ENCODE peak calls at places on chromosomes 12 and 14, in five cellular contexts. A is stomach; L is BJ; X is PC-9; Y is activated naive CD4-positive, alpha-beta T cell. R is an unnamed sample.
A peak's percentile ranks its signal among the peaks of the same experiment; 100 is the strongest.

GRCh38 chr12:6949063-6949594 is 2.0 kb upstream of the PTPN6 start:
- DNase-seq in A (no peak), L (no peak), Y (no peak), X (no peak), R (no peak)

GRCh38 chr12:28974890-28975289 is 174.2 kb upstream of the FAR2 start:
- DNase-seq in A (no peak), Y (no peak), X (no peak), L (no peak), R (no peak)

GRCh38 chr12:122422769-122423257 is 344 bp upstream of the CLIP1 start:
- DNase-seq in Y (no peak), X (peak; percentile 69), L (no peak), A (no peak), R (peak; percentile 38)

GRCh38 chr12:75479963-75480461 is 543 bp upstream of the GLIPR1 start:
- DNase-seq in Y (no peak), L (peak; percentile 76), A (no peak), X (no peak), R (no peak)

GRCh38 chr12:108063192-108063591 is 65.9 kb upstream of the WSCD2 start:
- DNase-seq in L (no peak), A (no peak), Y (no peak), X (no peak), R (no peak)

GRCh38 chr14:21501568-21501967 is 9.6 kb downstream of the METTL3 start:
- DNase-seq in X (no peak), L (no peak), A (no peak), Y (no peak), R (no peak)

GRCh38 chr14:63677891-63678379 is 36.3 kb upstream of the WDR89 start:
- DNase-seq in A (no peak), Y (no peak), X (peak; percentile 97), L (peak; percentile 84), R (no peak)

GRCh38 chr14:98808494-98809407 is 463.2 kb downstream of the BCL11B start:
- DNase-seq in L (no peak), A (peak; percentile 60), X (no peak), Y (no peak), R (no peak)

GRCh38 chr14:23551266-23552028 is at the start of gene ZFHX2:
- DNase-seq in L (no peak), A (peak; percentile 87), Y (peak; percentile 35), X (peak; percentile 66), R (peak; percentile 90)

GRCh38 chr12:42094277-42094676 is 50.4 kb downstream of the GXYLT1 start:
- DNase-seq in Y (no peak), X (no peak), L (no peak), A (no peak), R (no peak)

GRCh38 chr12:52170827-52171226 is 21.0 kb downstream of the KRT80 start:
- DNase-seq in Y (no peak), X (no peak), L (no peak), A (no peak), R (no peak)

GRCh38 chr14:46717211-46717610 is 65.6 kb upstream of the RPL10L start:
- DNase-seq in L (no peak), A (no peak), X (no peak), Y (no peak), R (no peak)

GRCh38 chr14:30223385-30223785 is 295.7 kb upstream of the PRKD1 start:
- DNase-seq in X (peak; percentile 93), L (peak; percentile 46), A (peak; percentile 90), Y (no peak), R (peak; percentile 39)

GRCh38 chr12:112841891-112842290 is 50.3 kb downstream of the RPH3A start:
- DNase-seq in L (no peak), X (no peak), A (no peak), Y (no peak), R (no peak)

GRCh38 chr14:43341921-43342320 is 1165.2 kb downstream of the FSCB start:
- DNase-seq in X (no peak), A (no peak), L (no peak), Y (no peak), R (no peak)

GRCh38 chr12:98037401-98038140 is 477.8 kb upstream of the TMPO start:
- DNase-seq in X (no peak), Y (no peak), L (no peak), A (no peak), R (no peak)

GRCh38 chr12:66915312-66915904 is 236.5 kb upstream of the GRIP1 start:
- DNase-seq in A (no peak), X (no peak), Y (no peak), L (no peak), R (no peak)

GRCh38 chr14:69582207-69582606 is 7.5 kb upstream of the CCDC177 start:
- DNase-seq in L (no peak), A (no peak), X (no peak), Y (no peak), R (no peak)

GRCh38 chr14:37844614-37845013 is 249.2 kb downstream of the TTC6 start:
- DNase-seq in Y (no peak), A (no peak), X (no peak), L (no peak), R (no peak)

GRCh38 chr14:75254901-75255300 is 23.7 kb upstream of the FOS start:
- DNase-seq in X (peak; percentile 94), L (no peak), A (no peak), Y (no peak), R (peak; percentile 71)

GRCh38 chr14:102481791-102482238 is 27.8 kb downstream of the ANKRD9 start:
- DNase-seq in A (no peak), Y (no peak), L (no peak), X (peak; percentile 98), R (no peak)

GRCh38 chr12:77102691-77103090 is 37.3 kb upstream of the E2F7 start:
- DNase-seq in A (no peak), L (no peak), X (no peak), Y (no peak), R (no peak)

GRCh38 chr12:13941258-13942249 is 39.8 kb downstream of the GRIN2B start:
- DNase-seq in X (peak; percentile 68), Y (no peak), L (no peak), A (peak; percentile 75), R (peak; percentile 84)

GRCh38 chr12:85920324-85920947 is 46.3 kb downstream of the NTS start:
- DNase-seq in X (no peak), A (no peak), Y (no peak), L (no peak), R (no peak)

GRCh38 chr14:60777856-60778578 is 43.5 kb downstream of the MNAT1 start:
- DNase-seq in Y (no peak), X (peak; percentile 41), L (peak; percentile 83), A (no peak), R (no peak)

GRCh38 chr12:51351913-51352532 is 5.5 kb upstream of the CELA1 start:
- DNase-seq in Y (no peak), A (no peak), X (no peak), L (no peak), R (peak; percentile 52)

GRCh38 chr12:75260316-75260715 is 50.7 kb upstream of the KCNC2 start:
- DNase-seq in X (peak; percentile 52), A (no peak), Y (no peak), L (no peak), R (no peak)

GRCh38 chr12:51128905-51129304 is 44.0 kb downstream of the TFCP2 start:
- DNase-seq in A (no peak), Y (no peak), L (no peak), X (no peak), R (no peak)

GRCh38 chr12:107468182-107468581 is 217.4 kb upstream of the PWP1 start:
- DNase-seq in A (no peak), Y (no peak), L (no peak), X (no peak), R (no peak)

GRCh38 chr12:89875225-89875624 is 166.6 kb upstream of the ATP2B1 start:
- DNase-seq in L (no peak), A (no peak), Y (no peak), X (no peak), R (no peak)